ENCODE peak calls at places on chromosomes 6 and 20, in nine cellular contexts. F, E, M, V, X, R, S, K and Z are unnamed samples.

GRCh38 chr20:1266167-1266973 is at the start of gene SNPH:
- DNase-seq in K (peak), M (peak), R (peak), X (peak), V (peak), F (peak), E (peak), S (peak), Z (no peak)

GRCh38 chr6:143135326-143135725 is 74.6 kb downstream of the AIG1 start:
- DNase-seq in V (no peak), F (no peak), M (no peak), K (no peak), X (no peak), S (no peak), E (no peak), R (no peak), Z (no peak)

GRCh38 chr6:157228421-157229218 is 94.7 kb downstream of the TMEM242 start:
- DNase-seq in K (no peak), R (no peak), S (no peak), X (no peak), F (peak), E (no peak), M (no peak), V (no peak), Z (no peak)

GRCh38 chr6:138537090-138537489 is 37.8 kb upstream of the NHSL1 start:
- DNase-seq in X (no peak), E (no peak), V (no peak), R (no peak), S (no peak), K (no peak), M (no peak), F (no peak), Z (no peak)

GRCh38 chr6:2853766-2854393 is 12.2 kb upstream of the SERPINB1 start:
- DNase-seq in S (peak), F (peak), V (peak), K (peak), E (peak), M (no peak), R (no peak), X (peak), Z (peak)

GRCh38 chr6:42239333-42239732 is 21.7 kb upstream of the MRPS10 start:
- DNase-seq in E (no peak), K (no peak), S (no peak), F (no peak), M (no peak), R (no peak), X (no peak), V (no peak), Z (no peak)

GRCh38 chr20:63697868-63698545 is 1.6 kb downstream of the TNFRSF6B start:
- DNase-seq in X (no peak), E (no peak), V (no peak), M (peak), S (no peak), R (no peak), K (no peak), F (no peak), Z (no peak)

GRCh38 chr6:159533568-159533967 is 159.5 kb downstream of the SOD2 start:
- DNase-seq in S (no peak), V (no peak), E (no peak), M (no peak), R (no peak), F (no peak), K (peak), X (no peak), Z (no peak)

GRCh38 chr20:43140719-43141118 is 49.0 kb downstream of the PTPRT start:
- DNase-seq in K (no peak), R (no peak), X (no peak), E (no peak), V (no peak), M (no peak), S (no peak), F (no peak), Z (no peak)

GRCh38 chr20:51710503-51710902 is 57.7 kb downstream of the ATP9A start:
- DNase-seq in K (no peak), E (no peak), S (no peak), V (no peak), X (no peak), M (no peak), R (no peak), F (no peak), Z (no peak)

GRCh38 chr20:43953919-43954617 is 39.4 kb downstream of the TOX2 start:
- DNase-seq in V (no peak), M (no peak), E (no peak), S (no peak), X (no peak), K (no peak), F (no peak), R (no peak), Z (no peak)

GRCh38 chr20:64219730-64220129 is 35.8 kb upstream of the PCMTD2 start:
- DNase-seq in F (no peak), M (no peak), S (no peak), X (no peak), R (no peak), E (no peak), V (no peak), K (no peak), Z (no peak)